ENCODE peak calls at places on chromosome 1, in eight cellular contexts. E is fibroblast of the conjunctiva; D is fibroblast of the aortic adventitia; Y is RKO; L is GM04503; T is cardiac septum; B is stimulated activated CD4-positive, alpha-beta T cell treated with anti-CD3 and anti-CD28 coated beads, Interleukin-15, amount 100 ng/mL, for 1 hour; Q is pancreas. G is an unnamed sample.

GRCh38 chr1:240619901-240620621 is 8.1 kb upstream of the GREM2 start:
- DNase-seq in E (no peak), B (no peak), L (no peak), D (no peak), Y (no peak), Q (no peak), T (no peak), G (no peak)

GRCh38 chr1:103180660-103181059 is 72.3 kb upstream of the COL11A1 start:
- DNase-seq in L (no peak), Q (no peak), Y (no peak), D (peak), E (no peak), T (no peak), B (no peak), G (no peak)

GRCh38 chr1:3312894-3313578 is 141.4 kb upstream of the ARHGEF16 start:
- DNase-seq in B (no peak), E (peak), Y (peak), D (peak), L (peak), T (peak), Q (peak), G (peak)

GRCh38 chr1:172447641-172448040 is 3.8 kb upstream of the PIGC start:
- DNase-seq in B (no peak), T (no peak), D (peak), L (no peak), Y (no peak), E (no peak), Q (no peak), G (no peak)

GRCh38 chr1:12496154-12496961 is 121.7 kb downstream of the DHRS3 start:
- DNase-seq in Q (no peak), T (no peak), L (no peak), D (peak), Y (no peak), E (no peak), B (no peak), G (no peak)

GRCh38 chr1:218347713-218348627 is 2.8 kb downstream of the TGFB2 start:
- DNase-seq in Y (no peak), D (peak), T (no peak), B (no peak), Q (no peak), L (no peak), E (no peak), G (no peak)

GRCh38 chr1:209890606-209891330 is 47.2 kb upstream of the SYT14 start:
- DNase-seq in B (no peak), T (no peak), Y (no peak), Q (no peak), E (no peak), L (no peak), D (no peak), G (no peak)

GRCh38 chr1:161139765-161140164 is 7.3 kb upstream of the DEDD start:
- DNase-seq in Y (peak), E (no peak), B (no peak), D (peak), Q (no peak), T (no peak), L (no peak), G (no peak)

GRCh38 chr1:201745023-201745422 is 83.9 kb upstream of the IPO9 start:
- DNase-seq in Y (no peak), D (peak), Q (no peak), E (no peak), B (no peak), L (no peak), T (no peak), G (no peak)

GRCh38 chr1:55311057-55311631 is 96.0 kb upstream of the USP24 start:
- DNase-seq in L (peak), Q (no peak), D (peak), Y (no peak), B (no peak), T (no peak), E (no peak), G (no peak)